ENCODE peak calls at places on chromosome 7, in five cellular contexts. D, Y, S, G and N are unnamed samples.

GRCh38 chr7:142767451-142767850 is 3.3 kb upstream of the PRSS2 start:
- DNase-seq in S (no peak), Y (no peak), G (no peak), D (no peak), N (no peak)

GRCh38 chr7:139771001-139771956 is 6.5 kb downstream of the HIPK2 start:
- DNase-seq in S (no peak), D (no peak), G (peak), Y (peak), N (no peak)

GRCh38 chr7:158723266-158723665 is 18.7 kb upstream of the NCAPG2 start:
- DNase-seq in Y (no peak), G (no peak), S (no peak), D (no peak), N (no peak)

GRCh38 chr7:42319631-42320030 is 82.6 kb upstream of the GLI3 start:
- DNase-seq in Y (no peak), S (no peak), G (no peak), D (no peak), N (no peak)

GRCh38 chr7:45237788-45238461 is 80.3 kb downstream of the RAMP3 start:
- DNase-seq in D (no peak), S (no peak), Y (no peak), G (no peak), N (no peak)

GRCh38 chr7:12749746-12750145 is 62.3 kb downstream of the ARL4A start:
- DNase-seq in D (no peak), Y (no peak), G (no peak), S (no peak), N (no peak)

GRCh38 chr7:100080895-100081534 is 508 bp downstream of the ZNF3 start:
- DNase-seq in S (no peak), D (no peak), G (no peak), Y (no peak), N (no peak)

GRCh38 chr7:55178863-55179773 is 160.3 kb downstream of the EGFR start:
- DNase-seq in D (no peak), S (no peak), Y (no peak), G (no peak), N (no peak)

GRCh38 chr7:101628522-101628921 is 574 bp downstream of the MYL10 start:
- DNase-seq in D (no peak), S (no peak), G (no peak), Y (no peak), N (no peak)

GRCh38 chr7:54339074-54339473 is 203.1 kb upstream of the VSTM2A start:
- DNase-seq in S (no peak), D (no peak), G (peak), Y (no peak), N (no peak)

GRCh38 chr7:32025381-32026075 is 44.7 kb downstream of the PDE1C start:
- DNase-seq in G (no peak), D (no peak), S (no peak), Y (no peak), N (no peak)

GRCh38 chr7:112874909-112875308 is 84.7 kb upstream of the TMEM168 start:
- DNase-seq in D (no peak), Y (no peak), G (no peak), S (no peak), N (no peak)

GRCh38 chr7:132383962-132384361 is 192.3 kb downstream of the PLXNA4 start:
- DNase-seq in G (no peak), D (no peak), Y (no peak), S (no peak), N (no peak)

DNA sequence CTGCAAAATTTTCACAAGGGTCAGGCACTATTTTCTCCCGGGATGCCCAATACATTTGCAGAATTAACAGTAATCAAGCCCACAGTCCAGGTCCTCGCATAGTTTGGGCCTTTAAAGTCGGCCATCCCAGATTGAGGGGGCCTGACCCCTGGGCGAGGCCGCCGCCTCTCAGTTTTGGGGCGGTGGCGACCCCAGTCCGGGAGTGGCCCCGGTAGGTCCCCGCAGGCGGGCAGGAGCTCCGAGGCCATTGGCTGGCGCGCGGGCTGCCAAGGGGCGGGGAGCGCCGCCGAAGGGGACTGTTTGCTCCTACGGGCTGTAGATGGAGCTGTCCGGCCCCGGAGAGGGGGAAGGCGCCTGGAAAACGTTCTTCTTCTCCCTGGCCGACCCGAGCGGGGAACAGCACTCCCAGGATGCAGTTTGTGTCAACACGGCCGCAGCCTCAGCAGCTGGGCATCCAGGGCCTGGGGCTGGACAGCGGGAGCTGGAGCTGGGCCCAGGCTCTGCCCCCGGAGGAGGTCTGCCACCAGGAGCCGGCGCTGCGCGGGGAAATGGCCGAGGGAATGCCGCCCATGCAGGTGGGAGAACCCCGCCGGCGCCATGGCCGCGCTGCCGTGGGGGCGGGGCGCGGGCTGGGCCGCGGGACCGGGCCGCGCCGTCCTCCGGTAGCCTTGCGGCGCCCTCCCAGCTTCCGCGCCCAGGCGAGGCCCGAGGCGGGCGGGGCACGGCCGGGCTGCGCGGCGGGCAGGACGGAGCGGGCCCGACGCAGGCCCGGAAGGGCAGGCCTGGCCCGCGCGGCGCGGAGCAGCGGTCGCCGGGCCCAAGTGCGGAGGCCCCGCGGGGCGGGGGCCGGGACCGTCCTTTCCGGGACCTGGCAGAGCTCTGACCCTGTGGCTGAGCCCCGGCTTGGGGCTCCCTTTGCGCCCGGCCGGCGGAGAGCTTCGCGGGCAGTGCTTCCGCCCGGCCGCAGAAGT is at the start of gene ZNF282:
- DNase-seq in D (peak), Y (peak), G (peak), S (peak), N (peak)
- TF ChIP-seq CTCF in D (peak), Y (peak), G (peak), S (no peak), N (peak)

GRCh38 chr7:20440472-20441105 is 109.9 kb downstream of the ITGB8 start:
- DNase-seq in G (no peak), D (no peak), S (no peak), Y (peak), N (no peak)
- TF ChIP-seq CTCF in G (peak), D (peak), S (no peak), Y (peak), N (peak)

GRCh38 chr7:22657479-22657878 is 69.5 kb upstream of the IL6 start:
- DNase-seq in D (no peak), S (no peak), G (no peak), Y (no peak), N (no peak)
- TF ChIP-seq CTCF in D (no peak), S (no peak), G (no peak), Y (no peak), N (no peak)

GRCh38 chr7:71707041-71707440 is 575.1 kb downstream of the GALNT17 start:
- DNase-seq in S (no peak), Y (no peak), D (no peak), G (no peak), N (no peak)

GRCh38 chr7:71706576-71706975 is 574.6 kb downstream of the GALNT17 start:
- DNase-seq in D (no peak), S (no peak), Y (no peak), G (no peak), N (no peak)

GRCh38 chr7:71705217-71705616 is 573.3 kb downstream of the GALNT17 start:
- DNase-seq in D (no peak), G (no peak), S (no peak), Y (no peak), N (no peak)

GRCh38 chr7:71708710-71709109 is 576.8 kb downstream of the GALNT17 start:
- DNase-seq in D (no peak), Y (no peak), S (no peak), G (no peak), N (no peak)

DNA sequence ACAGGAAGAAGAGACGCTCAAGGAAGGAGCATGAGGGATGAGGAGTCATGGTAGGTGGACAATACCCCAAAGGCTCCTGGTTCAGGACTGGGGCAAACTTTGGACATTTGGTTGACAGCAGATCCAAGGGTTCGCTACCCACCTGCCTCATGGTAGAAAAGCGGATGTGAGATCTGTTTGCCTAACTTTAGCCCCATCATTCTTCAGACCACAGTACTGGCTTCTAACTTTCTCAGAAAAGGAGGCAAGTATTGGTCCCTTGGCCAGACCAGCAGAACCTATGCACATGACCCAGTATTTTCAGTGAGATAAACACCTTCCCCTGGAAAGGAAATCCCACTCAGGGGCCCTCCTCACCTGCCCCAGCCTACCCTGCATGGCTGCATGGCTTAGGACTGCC is 574.0 kb downstream of the GALNT17 start:
- DNase-seq in D (no peak), S (no peak), Y (no peak), G (no peak), N (no peak)
- TF ChIP-seq CTCF in D (no peak), S (no peak), Y (no peak), G (no peak), N (no peak)

DNA sequence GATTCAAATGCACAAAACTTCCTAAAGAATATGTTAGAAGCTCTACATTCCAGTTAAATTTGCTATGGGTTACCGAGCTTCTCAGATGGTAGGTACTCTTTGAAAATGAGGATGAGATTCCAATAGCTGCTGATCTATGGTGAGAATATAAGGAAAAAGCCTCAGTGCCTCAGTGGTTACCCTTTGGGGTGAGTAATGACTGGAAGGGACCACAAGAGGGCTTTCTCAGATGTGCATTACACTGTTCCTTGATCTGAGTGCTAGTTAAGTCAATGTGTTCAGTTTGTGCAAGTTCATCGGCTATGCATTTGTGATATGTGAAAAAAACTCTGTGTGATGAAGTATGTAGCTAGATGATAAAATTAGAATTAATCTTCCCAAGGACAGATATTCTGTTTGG is 3.5 kb downstream of the NRCAM start:
- DNase-seq in Y (peak), D (no peak), G (no peak), S (no peak), N (no peak)
- TF ChIP-seq CTCF in Y (peak), D (peak), G (peak), S (peak), N (peak)

DNA sequence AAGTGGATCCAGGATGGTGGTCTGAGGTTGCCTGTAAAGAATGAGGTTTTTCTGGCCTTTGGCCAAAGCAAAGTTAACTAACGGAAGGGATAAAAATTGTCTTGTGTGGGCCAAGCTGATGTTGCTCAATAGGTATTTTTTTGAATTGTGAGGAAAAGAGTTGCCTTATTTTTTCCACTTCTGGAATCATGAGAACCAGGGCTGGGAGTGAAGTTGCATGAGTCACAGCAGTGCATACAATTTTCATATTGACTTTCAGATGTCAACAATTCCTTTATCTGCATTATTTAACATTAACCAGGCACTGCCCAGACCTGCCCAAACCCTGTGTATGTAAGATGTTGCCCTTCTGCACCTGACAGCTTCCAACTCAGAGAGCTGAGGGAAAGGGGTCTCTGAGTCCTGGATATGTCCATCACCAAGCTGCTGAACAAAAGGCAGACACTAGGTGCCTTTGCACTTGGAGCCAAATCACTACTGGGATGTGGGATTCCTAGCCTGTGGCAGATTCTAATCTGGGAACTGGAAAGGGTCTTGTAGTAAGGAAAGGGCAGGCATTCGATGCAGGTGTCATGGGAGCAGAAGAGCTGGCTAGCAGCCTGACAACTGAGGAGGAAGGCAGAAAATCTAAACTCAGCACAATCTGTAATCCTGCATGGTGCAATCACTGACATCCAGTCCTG is 52.3 kb upstream of the SLC35B4 start:
- DNase-seq in G (peak), S (no peak), D (no peak), Y (no peak), N (no peak)
- TF ChIP-seq CTCF in G (no peak), S (no peak), D (no peak), Y (no peak), N (no peak)

GRCh38 chr7:1843271-1843861 is 173.3 kb downstream of the ELFN1 start:
- DNase-seq in D (peak), S (no peak), Y (no peak), G (peak), N (no peak)
- TF ChIP-seq CTCF in D (no peak), S (no peak), Y (no peak), G (no peak), N (no peak)

GRCh38 chr7:85185355-85186082 is 1.3 kb downstream of the SEMA3D start:
- DNase-seq in Y (no peak), G (peak), S (peak), D (peak), N (peak)

GRCh38 chr7:85186083-85186520 is 754 bp downstream of the SEMA3D start:
- DNase-seq in D (peak), G (peak), S (peak), Y (no peak), N (peak)

GRCh38 chr7:85183296-85183695 is 3.6 kb downstream of the SEMA3D start:
- DNase-seq in G (no peak), D (no peak), Y (no peak), S (no peak), N (no peak)

GRCh38 chr7:85184599-85185354 is 2.1 kb downstream of the SEMA3D start:
- DNase-seq in D (no peak), G (peak), Y (no peak), S (peak), N (peak)

DNA sequence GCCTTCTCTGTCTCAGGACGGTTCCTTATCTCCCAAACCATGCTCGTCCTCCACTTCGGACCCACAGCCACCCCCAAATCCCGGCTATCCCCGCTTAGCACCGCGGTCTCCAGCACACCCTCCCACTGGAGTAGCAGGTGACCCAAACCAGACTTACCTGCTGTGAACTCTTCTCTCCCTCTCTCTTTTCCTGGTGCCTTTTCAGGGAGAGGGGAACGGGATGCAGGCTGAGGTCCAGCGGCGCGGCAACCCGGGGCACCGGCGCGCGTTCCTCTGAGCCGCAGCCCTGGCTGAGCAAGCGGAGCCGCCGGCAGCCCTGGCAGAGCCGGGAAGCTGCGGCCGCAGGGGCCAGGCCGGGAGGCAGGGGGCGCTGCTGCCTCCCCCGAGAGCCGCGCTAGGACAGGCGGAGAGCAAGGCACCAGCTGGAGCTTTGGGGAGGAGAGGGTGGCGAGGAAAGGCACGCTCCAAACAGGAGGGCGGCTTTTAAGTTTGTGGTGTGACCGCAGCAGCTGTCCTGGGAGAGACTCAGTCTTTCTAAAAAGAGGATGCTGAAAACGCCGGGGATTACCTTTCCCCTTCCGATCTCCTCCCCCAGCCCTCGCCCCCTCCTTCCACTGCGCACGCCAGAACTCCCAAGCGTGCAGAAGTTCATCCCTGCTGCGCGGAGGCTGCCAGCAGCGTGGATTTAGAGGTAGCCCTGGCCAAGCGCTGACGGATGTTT is at the start of gene SEMA3D:
- DNase-seq in Y (no peak), D (peak), G (peak), S (peak), N (peak)
- TF ChIP-seq CTCF in Y (peak), D (peak), G (peak), S (peak), N (peak)

GRCh38 chr7:29854257-29854938 is 48.1 kb downstream of the WIPF3 start:
- DNase-seq in S (peak), G (no peak), D (no peak), Y (no peak), N (no peak)
- TF ChIP-seq CTCF in S (no peak), G (no peak), D (no peak), Y (peak), N (no peak)

DNA sequence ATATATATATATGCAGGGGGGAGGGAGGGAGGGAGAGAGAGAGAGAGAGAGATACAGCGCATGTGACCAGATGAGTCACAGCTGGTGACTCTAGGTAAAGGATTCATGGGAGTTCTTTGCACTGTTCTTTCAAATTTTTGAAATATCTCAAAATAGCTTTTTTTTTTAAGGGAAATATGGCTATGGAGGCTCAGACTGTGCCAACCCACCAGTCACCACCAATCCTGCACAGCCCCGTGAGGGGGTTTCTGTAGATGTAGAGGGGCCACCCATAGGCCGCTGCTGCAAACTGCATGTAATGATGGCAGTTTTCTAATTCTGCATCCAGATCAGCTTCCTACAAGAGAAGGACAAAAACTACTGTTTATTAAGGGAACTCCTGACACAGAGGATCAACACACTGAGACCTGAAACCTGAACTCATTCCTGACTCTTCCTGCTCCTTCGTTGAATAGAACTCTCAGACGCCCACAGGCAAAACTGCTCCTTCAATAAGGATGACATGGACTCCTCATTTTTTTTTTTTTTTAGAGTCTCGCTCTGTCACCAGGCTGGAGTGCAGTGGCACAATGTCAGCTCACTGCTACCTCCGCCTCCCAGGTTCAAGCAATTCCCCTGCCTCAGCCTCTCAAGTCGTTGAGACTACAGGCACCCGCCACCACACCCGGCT is 17.3 kb downstream of the DAGLB start:
- DNase-seq in G (peak), D (no peak), S (no peak), Y (no peak), N (no peak)
- TF ChIP-seq CTCF in G (no peak), D (peak), S (no peak), Y (no peak), N (peak)